ENCODE peak calls at places on chromosome 18, in four cellular contexts. X is effector memory CD4-positive, alpha-beta T cell; G is PC-9; K is GM12865. Y is an unnamed sample.

GRCh38 chr18:29184654-29185053 is 1007.7 kb upstream of the CDH2 start:
- DNase-seq in X (no peak), G (no peak), K (no peak), Y (no peak)

GRCh38 chr18:79523738-79524180 is 128.0 kb downstream of the NFATC1 start:
- DNase-seq in X (peak; percentile 74), G (no peak), K (peak; percentile 54), Y (peak; percentile 95)

GRCh38 chr18:3015203-3015590 is 2.3 kb upstream of the LPIN2 start:
- DNase-seq in X (no peak), G (peak; percentile 98), K (no peak), Y (no peak)

GRCh38 chr18:26003391-26003790 is 87.0 kb downstream of the SS18 start:
- DNase-seq in X (no peak), G (no peak), K (no peak), Y (no peak)

GRCh38 chr18:69843047-69843446 is 104.6 kb downstream of the CD226 start:
- DNase-seq in X (no peak), G (no peak), K (no peak), Y (no peak)

GRCh38 chr18:3792711-3793110 is 342.7 kb downstream of the TGIF1 start:
- DNase-seq in X (no peak), G (no peak), K (no peak), Y (no peak)

GRCh38 chr18:2908166-2908945 is 61.5 kb downstream of the EMILIN2 start:
- DNase-seq in X (no peak), G (no peak), K (no peak), Y (no peak)

GRCh38 chr18:11963991-11964484 is 17.3 kb upstream of the IMPA2 start:
- DNase-seq in X (no peak), G (no peak), K (no peak), Y (no peak)

GRCh38 chr18:50183556-50183955 is 11.4 kb downstream of the MYO5B start:
- DNase-seq in X (no peak), G (peak; percentile 92), K (peak; percentile 18), Y (no peak)

GRCh38 chr18:28357785-28358401 is 181.0 kb upstream of the CDH2 start:
- DNase-seq in X (no peak), G (no peak), K (no peak), Y (peak; percentile 4)

GRCh38 chr18:3135536-3135935 is 84.2 kb downstream of the MYOM1 start:
- DNase-seq in X (no peak), G (no peak), K (no peak), Y (no peak)

DNA sequence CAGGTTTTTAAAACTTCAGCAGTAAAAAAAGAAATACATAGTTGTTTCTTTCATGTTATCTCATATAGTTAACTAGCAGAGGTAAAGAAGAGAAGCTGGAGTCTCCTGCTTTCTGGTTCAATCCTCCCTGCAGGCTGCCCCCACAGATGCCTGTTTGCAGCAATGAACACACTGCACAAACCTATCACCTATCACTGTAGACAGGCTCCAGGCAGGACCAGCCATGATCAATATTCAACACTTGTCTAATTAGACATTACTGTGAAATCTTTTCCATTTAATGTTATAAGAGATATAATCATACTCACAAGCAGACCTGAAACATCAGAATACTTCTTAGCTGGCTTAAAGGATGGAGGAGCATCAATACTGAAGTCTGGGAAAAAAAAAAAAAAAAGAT is 19.8 kb downstream of the INO80C start:
- DNase-seq in X (no peak), G (no peak), K (no peak), Y (no peak)
- H3K4me3 ChIP-seq in X (no peak overlapping the region), G (peak overlapping the region; percentile 49), K (no peak overlapping the region), Y (no peak overlapping the region)

GRCh38 chr18:52433797-52434196 is 93.8 kb downstream of the DCC start:
- DNase-seq in X (no peak), G (no peak), K (no peak), Y (no peak)

GRCh38 chr18:52439457-52439856 is 99.5 kb downstream of the DCC start:
- DNase-seq in X (no peak), G (no peak), K (no peak), Y (no peak)

DNA sequence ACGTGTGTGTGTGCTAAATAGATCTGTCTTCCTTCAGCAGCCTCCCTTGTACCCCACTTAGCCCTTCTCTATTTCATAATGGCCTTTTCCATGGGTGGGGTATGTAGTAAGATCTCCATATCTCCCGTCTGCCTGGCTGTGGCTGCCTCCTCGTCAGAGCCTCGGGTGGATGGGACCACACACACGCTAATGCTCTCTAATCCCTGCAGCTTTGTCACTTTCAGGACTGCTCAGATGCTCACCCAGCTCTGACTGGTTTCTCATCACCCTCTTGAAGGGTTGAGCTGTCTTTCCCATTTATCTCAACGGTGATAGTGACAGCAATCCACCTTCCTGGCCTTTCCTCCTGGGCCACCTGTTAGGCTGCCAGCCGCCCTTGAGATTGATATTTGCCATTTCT is 95.3 kb downstream of the DCC start:
- DNase-seq in X (no peak), G (no peak), K (no peak), Y (no peak)
- H3K4me3 ChIP-seq in X (no peak overlapping the region), G (no peak overlapping the region), K (no peak overlapping the region), Y (no peak overlapping the region)

GRCh38 chr18:23092121-23092520 is 43.2 kb upstream of the CABLES1 start:
- DNase-seq in X (no peak), G (no peak), K (no peak), Y (no peak)
- H3K4me3 ChIP-seq in X (no peak overlapping the region), G (no peak overlapping the region), K (no peak overlapping the region), Y (no peak overlapping the region)

DNA sequence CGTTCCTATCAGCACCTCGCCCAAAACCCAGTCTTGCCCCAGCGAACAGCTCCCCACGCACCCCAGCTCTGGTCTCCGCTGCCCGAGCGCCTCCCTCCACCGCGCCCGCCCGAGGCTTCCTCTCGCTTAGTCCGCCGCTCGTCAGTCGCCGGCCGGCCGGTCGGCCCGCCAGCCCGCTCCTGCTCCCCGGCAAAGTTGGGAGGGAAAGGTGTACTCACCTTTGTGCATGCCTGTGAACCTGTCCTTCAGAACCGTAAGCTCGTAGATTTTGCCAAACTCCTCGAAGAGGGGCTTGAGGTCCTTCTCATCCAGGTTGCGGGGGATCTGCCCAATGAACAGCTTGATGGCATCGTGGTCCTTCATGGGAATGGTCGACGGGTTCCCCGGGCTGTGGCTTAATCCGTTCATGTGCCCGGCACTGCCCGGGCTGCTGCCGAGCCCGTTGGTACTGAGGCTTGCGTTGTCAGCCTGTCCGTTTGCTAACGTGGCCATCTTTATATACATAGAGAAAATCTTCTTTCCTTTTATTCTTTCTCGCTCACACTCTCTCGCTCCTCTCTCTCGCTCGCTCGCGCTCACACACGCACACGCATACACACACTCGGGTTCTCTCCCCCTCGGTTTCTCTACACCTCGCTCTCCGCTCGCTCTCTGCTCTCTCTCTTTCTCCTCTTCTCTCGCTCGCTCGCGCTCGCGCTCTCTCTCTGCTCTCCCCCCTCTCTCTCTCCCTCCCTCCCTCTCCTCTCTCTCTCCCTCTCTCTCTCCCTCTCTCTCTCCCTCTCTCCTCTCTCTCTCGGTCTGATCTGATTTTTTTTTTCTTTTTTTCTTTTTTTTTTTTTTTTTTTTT is at the start of gene CELF4:
- DNase-seq in X (no peak), G (no peak), K (no peak), Y (no peak)
- H3K4me3 ChIP-seq in X (peak within 1 kb of the TSS; percentile 49), G (no peak within 1 kb of the TSS), K (no peak within 1 kb of the TSS), Y (no peak within 1 kb of the TSS)

GRCh38 chr18:22347624-22348511 is 69.8 kb downstream of the CTAGE1 start:
- DNase-seq in X (no peak), G (no peak), K (no peak), Y (no peak)

GRCh38 chr18:22344908-22345670 is 72.6 kb downstream of the CTAGE1 start:
- DNase-seq in X (no peak), G (no peak), K (peak; percentile 53), Y (no peak)

GRCh38 chr18:22345733-22346132 is 72.0 kb downstream of the CTAGE1 start:
- DNase-seq in X (no peak), G (no peak), K (peak; percentile 15), Y (no peak)

GRCh38 chr18:22346968-22347611 is 70.6 kb downstream of the CTAGE1 start:
- DNase-seq in X (no peak), G (peak; percentile 55), K (no peak), Y (no peak)

DNA sequence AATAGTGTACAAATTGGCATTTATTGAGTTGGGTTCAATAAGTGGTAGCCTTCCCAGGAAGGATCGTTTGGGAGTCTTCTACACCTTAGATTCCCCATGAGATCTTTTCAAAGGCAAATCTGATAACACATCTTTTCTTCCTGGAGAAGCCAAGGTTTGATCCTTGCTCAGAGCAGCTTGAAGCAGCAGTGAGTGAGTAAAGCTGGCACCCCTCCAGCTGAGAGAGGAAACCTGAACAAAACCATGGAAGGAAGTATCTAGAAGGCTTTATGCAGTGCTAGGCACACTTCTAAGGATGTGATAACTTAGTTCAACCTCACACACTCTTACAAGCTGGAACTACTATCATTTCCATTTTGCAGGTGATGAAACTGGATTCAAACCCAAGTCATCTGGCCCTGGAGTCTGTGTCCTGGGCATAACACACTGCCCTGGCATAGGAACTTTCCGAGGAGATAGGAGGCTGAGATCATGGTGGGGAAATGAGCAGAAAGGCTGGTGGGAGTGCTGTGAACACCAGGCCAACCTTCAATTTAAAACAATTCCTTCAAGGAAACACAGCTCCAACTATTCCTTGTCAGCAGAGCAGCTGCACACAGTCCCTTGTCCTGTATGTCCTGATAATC is 71.3 kb downstream of the CTAGE1 start:
- DNase-seq in X (no peak), G (peak; percentile 56), K (no peak), Y (peak; percentile 39)
- H3K4me3 ChIP-seq in X (no peak overlapping the region), G (peak overlapping the region; percentile 60), K (no peak overlapping the region), Y (no peak overlapping the region)

DNA sequence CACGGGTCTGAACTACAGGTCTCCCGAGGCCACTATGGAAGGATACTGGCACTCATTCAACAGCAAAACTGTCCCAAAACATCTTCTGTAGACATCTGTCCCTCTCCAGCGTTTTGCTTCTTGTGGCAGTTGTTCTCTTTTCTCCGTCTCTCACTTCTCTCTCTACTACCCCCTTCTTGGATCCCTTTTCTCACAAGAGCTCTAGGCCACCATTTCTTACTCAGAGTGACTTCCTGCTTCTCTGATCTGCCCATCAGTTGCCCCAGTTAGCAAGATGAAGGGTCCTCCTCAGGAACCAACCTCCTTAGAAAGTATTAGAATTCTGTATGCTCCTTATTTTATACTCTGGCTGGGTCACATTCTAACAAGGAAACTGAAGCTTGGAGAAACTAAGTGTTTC is 32.6 kb downstream of the BCL2 start:
- DNase-seq in X (no peak), G (no peak), K (no peak), Y (no peak)
- H3K4me3 ChIP-seq in X (no peak overlapping the region), G (no peak overlapping the region), K (no peak overlapping the region), Y (no peak overlapping the region)

GRCh38 chr18:74456409-74457042 is 582 bp downstream of the DIPK1C start:
- DNase-seq in X (no peak), G (no peak), K (no peak), Y (no peak)
- H3K4me3 ChIP-seq in X (no peak overlapping the region), G (no peak overlapping the region), K (no peak overlapping the region), Y (no peak overlapping the region)

Y was measured in Jurkat, Clone E6-1.